ENCODE peak calls at places on chromosomes 7 and 10, in six cellular contexts. R is heart left ventricle, S is Ammon's horn, T is AG09309, G is NCI-H446 treated with DMSO at 0.1 percent for 48 hours, J is SW480. N is an unnamed sample.

GRCh38 chr10:92573091-92573797 is 649 bp downstream of the IDE start:
- DNase-seq in T (no peak), J (peak; percentile 57), R (peak; percentile 26), G (no peak), S (peak; percentile 14), N (peak; percentile 80)

GRCh38 chr10:12221323-12222298 is 25.6 kb downstream of the CDC123 start:
- DNase-seq in T (no peak), J (peak; percentile 17), S (peak; percentile 42), R (no peak), G (no peak), N (no peak)

GRCh38 chr10:13390604-13391522 is 42.8 kb upstream of the SEPHS1 start:
- DNase-seq in S (peak; percentile 23), T (no peak), J (no peak), R (peak; percentile 23), G (peak; percentile 2), N (no peak)

GRCh38 chr7:73487486-73487885 is 34.6 kb downstream of the BAZ1B start:
- DNase-seq in J (no peak), G (no peak), S (no peak), R (no peak), T (no peak), N (no peak)

GRCh38 chr7:69693042-69693441 is 94.8 kb downstream of the AUTS2 start:
- DNase-seq in G (peak; percentile 7), T (no peak), R (no peak), S (no peak), J (no peak), N (no peak)

GRCh38 chr10:108095932-108096925 is 931.7 kb upstream of the SORCS1 start:
- DNase-seq in S (no peak), J (no peak), T (no peak), R (peak; percentile 15), G (no peak), N (no peak)

GRCh38 chr7:44735403-44736165 is 13.1 kb upstream of the ZMIZ2 start:
- DNase-seq in S (no peak), R (no peak), J (peak; percentile 96), T (peak; percentile 95), G (no peak), N (peak; percentile 10)

GRCh38 chr10:123413353-123413752 is 252.8 kb upstream of the GPR26 start:
- DNase-seq in G (no peak), J (no peak), S (no peak), R (no peak), T (no peak), N (no peak)

GRCh38 chr10:106467506-106467905 is 697.0 kb downstream of the SORCS1 start:
- DNase-seq in S (no peak), R (no peak), T (no peak), G (no peak), J (peak; percentile 3), N (no peak)

N was measured in spleen.